ENCODE peak calls at places on chromosomes 7 and 10, in four cellular contexts. V is breast epithelium, T is heart left ventricle, J is Peyer's patch. Z is an unnamed sample.

GRCh38 chr7:158957507-158957900 is 101.1 kb downstream of the DYNC2I1 start:
- DNase-seq in V (no peak), T (no peak), J (no peak), Z (no peak)

GRCh38 chr10:101828734-101829551 is 10.7 kb upstream of the OGA start:
- DNase-seq in V (no peak), T (no peak), J (peak; percentile 59), Z (peak; percentile 75)

GRCh38 chr10:84195044-84195830 is 900 bp downstream of the CDHR1 start:
- DNase-seq in V (no peak), T (no peak), J (peak; percentile 43), Z (peak; percentile 38)

GRCh38 chr10:79446451-79447020 is 1.1 kb upstream of the ZCCHC24 start:
- DNase-seq in V (peak; percentile 67), T (peak; percentile 81), J (peak; percentile 65), Z (peak; percentile 91)

GRCh38 chr7:157791261-157791660 is 454.5 kb downstream of the DNAJB6 start:
- DNase-seq in V (no peak), T (no peak), J (no peak), Z (no peak)

GRCh38 chr7:125876436-125876835 is 946.8 kb upstream of the POT1 start:
- DNase-seq in V (no peak), T (no peak), J (no peak), Z (no peak)

GRCh38 chr10:99280472-99280871 is 44.8 kb upstream of the HPSE2 start:
- DNase-seq in V (no peak), T (no peak), J (no peak), Z (no peak)

GRCh38 chr10:93150289-93150688 is 76.6 kb downstream of the CYP26A1 start:
- DNase-seq in V (no peak), T (no peak), J (no peak), Z (no peak)

GRCh38 chr10:6494452-6494839 is 85.6 kb downstream of the PRKCQ start:
- DNase-seq in V (no peak), T (no peak), J (no peak), Z (no peak)

GRCh38 chr7:2530076-2530967 is 10.7 kb downstream of the LFNG start:
- DNase-seq in V (no peak), T (peak; percentile 50), J (peak; percentile 85), Z (no peak)

GRCh38 chr10:62244785-62245595 is 23.7 kb downstream of the RTKN2 start:
- DNase-seq in V (no peak), T (peak; percentile 57), J (peak; percentile 79), Z (no peak)

GRCh38 chr10:50294582-50294981 is 43.3 kb upstream of the ASAH2 start:
- DNase-seq in V (no peak), T (no peak), J (no peak), Z (no peak)

GRCh38 chr7:4102231-4102841 is 579.8 kb upstream of the FOXK1 start:
- DNase-seq in V (no peak), T (no peak), J (no peak), Z (no peak)

GRCh38 chr7:85185355-85186082 is 1.3 kb downstream of the SEMA3D start:
- DNase-seq in V (peak; percentile 58), T (peak; percentile 34), J (peak; percentile 62), Z (peak; percentile 72)

GRCh38 chr7:78125884-78126283 is 327.3 kb downstream of the PHTF2 start:
- DNase-seq in V (no peak), T (no peak), J (no peak), Z (no peak)

GRCh38 chr10:1109795-1110673 is 53.8 kb downstream of the WDR37 start:
- DNase-seq in V (no peak), T (peak; percentile 44), J (peak; percentile 88), Z (no peak)

GRCh38 chr10:121436630-121437311 is 161.5 kb downstream of the FGFR2 start:
- DNase-seq in V (no peak), T (no peak), J (no peak), Z (no peak)

GRCh38 chr10:20417791-20418190 is 479.3 kb downstream of the NEBL start:
- DNase-seq in V (no peak), T (no peak), J (no peak), Z (no peak)

GRCh38 chr7:43577485-43577951 is 5.4 kb upstream of the STK17A start:
- DNase-seq in V (no peak), T (no peak), J (no peak), Z (no peak)

GRCh38 chr10:132851451-132851850 is 65.5 kb upstream of the NKX6-2 start:
- DNase-seq in V (no peak), T (peak; percentile 2), J (no peak), Z (no peak)

GRCh38 chr7:45188736-45189135 is 31.1 kb downstream of the RAMP3 start:
- DNase-seq in V (peak; percentile 25), T (no peak), J (peak; percentile 28), Z (no peak)

GRCh38 chr7:15007507-15007906 is 105.0 kb upstream of the DGKB start:
- DNase-seq in V (no peak), T (no peak), J (no peak), Z (no peak)

GRCh38 chr10:50929670-50930069 is 44.2 kb upstream of the A1CF start:
- DNase-seq in V (no peak), T (no peak), J (no peak), Z (no peak)

GRCh38 chr10:14844948-14845347 is 6.8 kb downstream of the HSPA14 start:
- DNase-seq in V (no peak), T (no peak), J (no peak), Z (no peak)

GRCh38 chr7:20576166-20576660 is 39.3 kb upstream of the ABCB5 start:
- DNase-seq in V (no peak), T (no peak), J (no peak), Z (no peak)

GRCh38 chr10:50367732-50368131 is 116.4 kb upstream of the ASAH2 start:
- DNase-seq in V (no peak), T (no peak), J (no peak), Z (no peak)

GRCh38 chr7:117272360-117272759 is 50.5 kb downstream of the WNT2 start:
- DNase-seq in V (no peak), T (no peak), J (no peak), Z (no peak)

GRCh38 chr10:43595739-43596298 is 10.4 kb upstream of the ZNF485 start:
- DNase-seq in V (no peak), T (no peak), J (no peak), Z (no peak)

GRCh38 chr7:115962340-115962739 is 68.2 kb downstream of the TFEC start:
- DNase-seq in V (no peak), T (no peak), J (no peak), Z (no peak)

GRCh38 chr7:142997590-142997989 is 29.3 kb downstream of the OR9A2 start:
- DNase-seq in V (no peak), T (no peak), J (no peak), Z (no peak)

GRCh38 chr7:96596120-96596826 is 113.4 kb downstream of the SEM1 start:
- DNase-seq in V (no peak), T (no peak), J (no peak), Z (no peak)

GRCh38 chr7:138460176-138460648 is at the start of gene TRIM24:
- DNase-seq in V (peak; percentile 97), T (peak; percentile 97), J (no peak), Z (peak; percentile 98)

GRCh38 chr7:36381056-36381455 is 8.6 kb upstream of the ANLN start:
- DNase-seq in V (no peak), T (no peak), J (no peak), Z (no peak)
- H3K4me3 ChIP-seq in V (no peak overlapping the region), T (no peak overlapping the region), J (no peak overlapping the region), Z (no peak overlapping the region)

DNA sequence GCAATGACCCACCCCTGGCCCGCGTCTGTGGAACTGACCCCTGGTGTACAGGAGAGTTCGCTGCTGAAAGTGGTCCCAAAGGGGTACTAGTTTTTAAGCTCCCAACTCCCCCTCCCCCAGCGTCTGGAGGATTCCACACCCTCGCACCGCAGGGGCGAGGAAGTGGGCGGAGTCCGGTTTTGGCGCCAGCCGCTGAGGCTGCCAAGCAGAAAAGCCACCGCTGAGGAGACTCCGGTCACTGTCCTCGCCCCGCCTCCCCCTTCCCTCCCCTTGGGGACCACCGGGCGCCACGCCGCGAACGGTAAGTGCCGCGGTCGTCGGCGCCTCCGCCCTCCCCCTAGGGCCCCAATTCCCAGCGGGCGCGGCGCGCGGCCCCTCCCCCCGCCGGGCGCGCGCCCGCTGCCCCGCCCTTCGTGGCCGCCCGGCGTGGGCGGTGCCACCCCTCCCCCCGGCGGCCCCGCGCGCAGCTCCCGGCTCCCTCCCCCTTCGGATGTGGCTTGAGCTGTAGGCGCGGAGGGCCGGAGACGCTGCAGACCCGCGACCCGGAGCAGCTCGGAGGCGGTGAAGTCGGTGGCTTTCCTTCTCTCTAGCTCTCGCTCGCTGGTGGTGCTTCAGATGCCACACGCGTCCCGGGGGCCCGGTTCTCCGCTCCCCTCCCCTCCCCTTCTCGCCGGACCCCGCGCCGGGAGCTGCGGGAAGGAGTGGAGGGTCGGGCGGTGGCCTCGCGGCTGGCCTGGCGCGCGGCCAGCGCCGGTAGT is at the start of gene CBX3:
- DNase-seq in V (peak; percentile 88), T (peak; percentile 91), J (peak; percentile 97), Z (peak; percentile 95)
- TF ChIP-seq POLR2A in V (no peak), T (peak; percentile 48), J (peak; percentile 87), Z (peak; percentile 42)

GRCh38 chr7:90626011-90626410 is 29.9 kb downstream of the CDK14 start:
- DNase-seq in V (no peak), T (no peak), J (no peak), Z (no peak)
- H3K27ac ChIP-seq in V (no peak overlapping the region), T (no peak overlapping the region), J (no peak overlapping the region), Z (peak overlapping the region; percentile 52)

GRCh38 chr7:76217942-76218566 is 16.4 kb downstream of the SRRM3 start:
- DNase-seq in V (no peak), T (no peak), J (no peak), Z (no peak)

GRCh38 chr7:76223286-76223972 is 21.7 kb downstream of the SRRM3 start:
- DNase-seq in V (no peak), T (no peak), J (no peak), Z (no peak)

GRCh38 chr7:76222839-76223238 is 21.1 kb downstream of the SRRM3 start:
- DNase-seq in V (no peak), T (no peak), J (no peak), Z (no peak)

GRCh38 chr7:76222333-76222732 is 20.6 kb downstream of the SRRM3 start:
- DNase-seq in V (no peak), T (no peak), J (no peak), Z (no peak)

GRCh38 chr7:76220185-76221057 is 18.7 kb downstream of the SRRM3 start:
- DNase-seq in V (no peak), T (no peak), J (no peak), Z (no peak)
- H3K4me3 ChIP-seq in V (no peak overlapping the region), T (no peak overlapping the region), J (no peak overlapping the region), Z (no peak overlapping the region)

DNA sequence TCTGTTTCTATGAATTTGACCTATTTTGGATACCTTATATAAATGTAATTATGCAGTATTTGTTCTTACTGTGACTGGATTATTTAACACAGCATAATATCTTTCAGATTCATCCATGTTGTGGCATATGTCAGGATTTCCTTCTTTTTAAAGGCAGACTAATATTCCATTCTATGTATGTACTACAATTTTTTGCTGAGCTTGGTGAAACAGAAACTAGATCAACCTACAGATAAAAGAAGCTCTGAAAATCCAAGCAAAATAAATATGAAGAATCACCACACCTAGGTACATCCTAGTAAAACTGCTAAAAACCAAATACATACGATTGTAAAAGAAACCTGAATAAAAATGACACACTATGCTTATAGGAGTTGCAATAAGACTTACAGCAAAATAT is 300.5 kb downstream of the HTR7 start:
- DNase-seq in V (no peak), T (no peak), J (no peak), Z (no peak)
- TF ChIP-seq POLR2A in V (no peak), T (no peak), J (no peak), Z (no peak)

DNA sequence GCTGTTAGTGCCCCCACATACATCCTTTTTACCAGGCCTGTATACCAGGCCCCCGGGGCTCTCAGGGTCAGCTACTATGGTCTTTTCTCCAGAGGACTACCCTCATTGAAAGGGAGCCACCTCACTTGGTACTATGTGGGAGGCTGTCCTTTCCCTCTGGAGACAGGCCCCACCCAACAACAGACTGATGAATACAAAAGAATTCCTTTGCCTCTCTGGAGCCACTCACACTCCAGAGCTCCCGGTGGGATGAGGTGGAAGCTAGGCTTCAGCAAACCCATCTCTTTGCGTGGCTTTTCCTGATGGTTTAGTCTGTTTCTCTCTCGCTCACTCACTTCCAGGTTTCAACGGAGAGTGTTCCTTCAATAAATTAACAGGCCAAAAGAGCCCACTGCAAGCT is 30.3 kb downstream of the ANKMY2 start:
- DNase-seq in V (no peak), T (no peak), J (no peak), Z (no peak)
- H3K27ac ChIP-seq in V (no peak overlapping the region), T (no peak overlapping the region), J (no peak overlapping the region), Z (no peak overlapping the region)

Z was measured in sigmoid colon.